ENCODE peak calls at places on chromosomes 16 and 17, in ten cellular contexts. One of them, this sample, is unnamed. For H3K36me3, the result is how much of the 10 kb centered on the place peaks cover.

GRCh38 chr17:43403846-43404245 is 5.1 kb downstream of the ARL4D start:
- DNase-seq in ascending aorta: no peak
- DNase-seq in fibroblast of lung: no peak
- DNase-seq in sigmoid colon: no peak
- DNase-seq in mucosa of descending colon: no peak
- DNase-seq in GM23338: no peak
- DNase-seq in heart right ventricle: no peak
- DNase-seq in left lung: no peak
- DNase-seq in OCI-LY7: no peak
- DNase-seq in stomach: no peak
- DNase-seq in this sample: no peak

GRCh38 chr17:65362826-65363225 is 198.6 kb downstream of the AXIN2 start:
- DNase-seq in mucosa of descending colon: no peak
- DNase-seq in fibroblast of lung: peak
- DNase-seq in OCI-LY7: no peak
- DNase-seq in sigmoid colon: no peak
- DNase-seq in ascending aorta: no peak
- DNase-seq in stomach: no peak
- DNase-seq in left lung: no peak
- DNase-seq in heart right ventricle: no peak
- DNase-seq in GM23338: no peak
- DNase-seq in this sample: no peak

GRCh38 chr17:57948555-57949420 is 6.4 kb downstream of the CUEDC1 start:
- DNase-seq in GM23338: peak
- DNase-seq in stomach: no peak
- DNase-seq in left lung: no peak
- DNase-seq in heart right ventricle: peak
- DNase-seq in OCI-LY7: no peak
- DNase-seq in mucosa of descending colon: peak
- DNase-seq in fibroblast of lung: peak
- DNase-seq in sigmoid colon: peak
- DNase-seq in ascending aorta: no peak
- DNase-seq in this sample: peak

GRCh38 chr16:87178977-87179376 is 138.2 kb downstream of the C16orf95 start:
- DNase-seq in left lung: peak
- DNase-seq in sigmoid colon: no peak
- DNase-seq in GM23338: peak
- DNase-seq in mucosa of descending colon: no peak
- DNase-seq in stomach: no peak
- DNase-seq in OCI-LY7: no peak
- DNase-seq in ascending aorta: peak
- DNase-seq in fibroblast of lung: peak
- DNase-seq in heart right ventricle: peak
- DNase-seq in this sample: no peak

GRCh38 chr16:76386784-76387183 is 109.6 kb downstream of the CNTNAP4 start:
- DNase-seq in sigmoid colon: no peak
- DNase-seq in GM23338: no peak
- DNase-seq in mucosa of descending colon: no peak
- DNase-seq in fibroblast of lung: no peak
- DNase-seq in stomach: no peak
- DNase-seq in ascending aorta: no peak
- DNase-seq in left lung: no peak
- DNase-seq in OCI-LY7: no peak
- DNase-seq in heart right ventricle: no peak
- DNase-seq in this sample: no peak

GRCh38 chr16:17196526-17196925 is 274.2 kb downstream of the XYLT1 start:
- DNase-seq in fibroblast of lung: no peak
- DNase-seq in heart right ventricle: no peak
- DNase-seq in OCI-LY7: no peak
- DNase-seq in GM23338: no peak
- DNase-seq in ascending aorta: no peak
- DNase-seq in left lung: no peak
- DNase-seq in sigmoid colon: no peak
- DNase-seq in mucosa of descending colon: no peak
- DNase-seq in stomach: no peak
- DNase-seq in this sample: no peak

GRCh38 chr16:56657555-56658430 is at the start of gene MT1F:
- DNase-seq in stomach: peak
- DNase-seq in heart right ventricle: peak
- DNase-seq in left lung: peak
- DNase-seq in fibroblast of lung: peak
- DNase-seq in sigmoid colon: peak
- DNase-seq in OCI-LY7: peak
- DNase-seq in GM23338: peak
- DNase-seq in ascending aorta: peak
- DNase-seq in mucosa of descending colon: peak
- DNase-seq in this sample: no peak

GRCh38 chr16:87235810-87236515 is 81.2 kb downstream of the C16orf95 start:
- DNase-seq in OCI-LY7: peak
- DNase-seq in heart right ventricle: no peak
- DNase-seq in fibroblast of lung: no peak
- DNase-seq in GM23338: peak
- DNase-seq in ascending aorta: no peak
- DNase-seq in left lung: no peak
- DNase-seq in stomach: no peak
- DNase-seq in sigmoid colon: no peak
- DNase-seq in mucosa of descending colon: no peak
- DNase-seq in this sample: no peak

GRCh38 chr16:87464691-87465300 is 28.0 kb downstream of the ZCCHC14 start:
- DNase-seq in fibroblast of lung: peak
- DNase-seq in GM23338: no peak
- DNase-seq in OCI-LY7: no peak
- DNase-seq in stomach: peak
- DNase-seq in sigmoid colon: peak
- DNase-seq in left lung: peak
- DNase-seq in mucosa of descending colon: peak
- DNase-seq in ascending aorta: peak
- DNase-seq in heart right ventricle: peak
- DNase-seq in this sample: peak

GRCh38 chr16:53434436-53435065 is at the start of gene RBL2:
- DNase-seq in left lung: peak
- DNase-seq in sigmoid colon: peak
- DNase-seq in ascending aorta: peak
- DNase-seq in mucosa of descending colon: peak
- DNase-seq in heart right ventricle: peak
- DNase-seq in fibroblast of lung: peak
- DNase-seq in stomach: peak
- DNase-seq in OCI-LY7: peak
- DNase-seq in GM23338: peak
- DNase-seq in this sample: no peak

GRCh38 chr16:56709686-56710040 is 20.3 kb upstream of the NUP93 start:
- DNase-seq in stomach: no peak
- DNase-seq in ascending aorta: no peak
- DNase-seq in left lung: no peak
- DNase-seq in heart right ventricle: no peak
- DNase-seq in sigmoid colon: no peak
- DNase-seq in fibroblast of lung: no peak
- DNase-seq in mucosa of descending colon: no peak
- DNase-seq in GM23338: no peak
- DNase-seq in OCI-LY7: no peak
- DNase-seq in this sample: no peak

GRCh38 chr17:42928714-42929496 is 28.3 kb downstream of the G6PC1 start:
- DNase-seq in heart right ventricle: no peak
- DNase-seq in GM23338: peak
- DNase-seq in OCI-LY7: peak
- DNase-seq in ascending aorta: peak
- DNase-seq in stomach: peak
- DNase-seq in fibroblast of lung: peak
- DNase-seq in sigmoid colon: peak
- DNase-seq in mucosa of descending colon: no peak
- DNase-seq in left lung: peak
- DNase-seq in this sample: peak

GRCh38 chr16:14606102-14606501 is 24.0 kb downstream of the PARN start:
- DNase-seq in stomach: no peak
- DNase-seq in mucosa of descending colon: no peak
- DNase-seq in fibroblast of lung: no peak
- DNase-seq in ascending aorta: no peak
- DNase-seq in GM23338: no peak
- DNase-seq in OCI-LY7: peak
- DNase-seq in heart right ventricle: no peak
- DNase-seq in sigmoid colon: no peak
- DNase-seq in left lung: no peak
- DNase-seq in this sample: no peak

GRCh38 chr16:84687715-84688114 is 12.1 kb upstream of the USP10 start:
- DNase-seq in fibroblast of lung: peak
- DNase-seq in mucosa of descending colon: no peak
- DNase-seq in sigmoid colon: peak
- DNase-seq in heart right ventricle: no peak
- DNase-seq in ascending aorta: no peak
- DNase-seq in left lung: no peak
- DNase-seq in stomach: no peak
- DNase-seq in GM23338: no peak
- DNase-seq in OCI-LY7: peak
- DNase-seq in this sample: peak

GRCh38 chr17:79153367-79154130 is 78.9 kb downstream of the ENGASE start:
- DNase-seq in ascending aorta: no peak
- DNase-seq in OCI-LY7: no peak
- DNase-seq in heart right ventricle: no peak
- DNase-seq in GM23338: no peak
- DNase-seq in sigmoid colon: no peak
- DNase-seq in stomach: no peak
- DNase-seq in left lung: no peak
- DNase-seq in mucosa of descending colon: no peak
- DNase-seq in fibroblast of lung: no peak
- DNase-seq in this sample: no peak
- TF ChIP-seq CTCF in ascending aorta: no peak
- TF ChIP-seq CTCF in OCI-LY7: no peak
- TF ChIP-seq CTCF in heart right ventricle: no peak
- TF ChIP-seq CTCF in GM23338: no peak
- TF ChIP-seq CTCF in sigmoid colon: no peak
- TF ChIP-seq CTCF in stomach: no peak
- TF ChIP-seq CTCF in left lung: no peak
- TF ChIP-seq CTCF in mucosa of descending colon: no peak
- TF ChIP-seq CTCF in fibroblast of lung: no peak
- TF ChIP-seq CTCF in this sample: no peak

GRCh38 chr17:17156511-17156910 is 49.6 kb downstream of the PLD6 start:
- DNase-seq in OCI-LY7: no peak
- DNase-seq in stomach: no peak
- DNase-seq in GM23338: no peak
- DNase-seq in sigmoid colon: no peak
- DNase-seq in heart right ventricle: no peak
- DNase-seq in left lung: no peak
- DNase-seq in mucosa of descending colon: no peak
- DNase-seq in fibroblast of lung: peak
- DNase-seq in ascending aorta: no peak
- DNase-seq in this sample: no peak
- H3K36me3 ChIP-seq in OCI-LY7: under half
- H3K36me3 ChIP-seq in stomach: half or more
- H3K36me3 ChIP-seq in GM23338: under half
- H3K36me3 ChIP-seq in sigmoid colon: half or more
- H3K36me3 ChIP-seq in heart right ventricle: half or more
- H3K36me3 ChIP-seq in left lung: half or more
- H3K36me3 ChIP-seq in mucosa of descending colon: under half
- H3K36me3 ChIP-seq in fibroblast of lung: under half
- H3K36me3 ChIP-seq in ascending aorta: half or more
- H3K36me3 ChIP-seq in this sample: half or more

DNA sequence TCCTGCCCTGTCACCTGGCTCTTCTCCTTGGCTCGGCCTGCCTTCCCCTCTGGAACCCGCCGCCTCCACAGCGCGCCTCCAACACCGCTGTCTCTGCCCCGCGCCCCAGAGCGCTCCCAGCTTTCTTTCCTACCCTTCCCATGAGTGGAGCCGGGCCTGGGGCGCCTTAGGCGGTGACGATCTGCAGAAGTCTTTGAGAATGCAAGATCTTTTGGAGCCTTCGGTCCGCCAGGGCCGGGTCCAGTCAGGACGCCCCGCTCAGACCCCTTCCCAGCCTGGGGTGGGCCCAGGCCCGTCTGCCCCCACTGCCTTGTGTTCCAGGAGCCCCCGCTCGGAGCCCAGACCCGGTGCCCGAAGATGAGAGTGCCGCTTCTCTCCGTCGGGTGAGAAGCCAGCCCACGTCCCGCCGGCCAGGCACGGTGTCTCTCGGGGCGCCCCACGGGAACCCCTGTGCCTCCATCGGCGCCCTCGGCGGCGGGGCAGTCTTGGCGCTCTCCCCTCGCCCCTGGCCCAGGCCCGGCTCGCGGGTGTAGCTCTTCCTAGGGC is 40.0 kb downstream of the MRM1 start:
- DNase-seq in ascending aorta: no peak
- DNase-seq in OCI-LY7: no peak
- DNase-seq in left lung: no peak
- DNase-seq in heart right ventricle: no peak
- DNase-seq in sigmoid colon: no peak
- DNase-seq in stomach: no peak
- DNase-seq in fibroblast of lung: no peak
- DNase-seq in mucosa of descending colon: no peak
- DNase-seq in GM23338: peak
- DNase-seq in this sample: no peak
- H3K4me3 ChIP-seq in ascending aorta: peak
- H3K4me3 ChIP-seq in OCI-LY7: no peak
- H3K4me3 ChIP-seq in left lung: peak
- H3K4me3 ChIP-seq in heart right ventricle: peak
- H3K4me3 ChIP-seq in sigmoid colon: peak
- H3K4me3 ChIP-seq in stomach: peak
- H3K4me3 ChIP-seq in fibroblast of lung: no peak
- H3K4me3 ChIP-seq in mucosa of descending colon: no peak
- H3K4me3 ChIP-seq in GM23338: peak
- H3K4me3 ChIP-seq in this sample: peak

GRCh38 chr16:30957456-30958163 is at the start of gene SETD1A:
- DNase-seq in ascending aorta: peak
- DNase-seq in mucosa of descending colon: peak
- DNase-seq in left lung: peak
- DNase-seq in OCI-LY7: peak
- DNase-seq in stomach: peak
- DNase-seq in fibroblast of lung: peak
- DNase-seq in heart right ventricle: peak
- DNase-seq in sigmoid colon: peak
- DNase-seq in GM23338: peak
- DNase-seq in this sample: no peak

GRCh38 chr16:30956601-30957455 is 726 bp upstream of the SETD1A start:
- DNase-seq in left lung: peak
- DNase-seq in GM23338: peak
- DNase-seq in mucosa of descending colon: peak
- DNase-seq in heart right ventricle: peak
- DNase-seq in stomach: peak
- DNase-seq in OCI-LY7: peak
- DNase-seq in ascending aorta: peak
- DNase-seq in sigmoid colon: peak
- DNase-seq in fibroblast of lung: peak
- DNase-seq in this sample: no peak

GRCh38 chr16:30954993-30955392 is 2.6 kb upstream of the SETD1A start:
- DNase-seq in ascending aorta: no peak
- DNase-seq in heart right ventricle: no peak
- DNase-seq in OCI-LY7: no peak
- DNase-seq in GM23338: no peak
- DNase-seq in stomach: no peak
- DNase-seq in left lung: no peak
- DNase-seq in mucosa of descending colon: no peak
- DNase-seq in fibroblast of lung: no peak
- DNase-seq in sigmoid colon: no peak
- DNase-seq in this sample: no peak

GRCh38 chr16:30961384-30961783 is 3.8 kb downstream of the SETD1A start:
- DNase-seq in heart right ventricle: no peak
- DNase-seq in ascending aorta: no peak
- DNase-seq in OCI-LY7: no peak
- DNase-seq in fibroblast of lung: no peak
- DNase-seq in GM23338: no peak
- DNase-seq in sigmoid colon: no peak
- DNase-seq in left lung: no peak
- DNase-seq in stomach: no peak
- DNase-seq in mucosa of descending colon: no peak
- DNase-seq in this sample: no peak

GRCh38 chr16:30958164-30959083 is 870 bp downstream of the SETD1A start:
- DNase-seq in OCI-LY7: peak
- DNase-seq in GM23338: peak
- DNase-seq in heart right ventricle: no peak
- DNase-seq in left lung: no peak
- DNase-seq in stomach: peak
- DNase-seq in fibroblast of lung: peak
- DNase-seq in ascending aorta: no peak
- DNase-seq in sigmoid colon: no peak
- DNase-seq in mucosa of descending colon: no peak
- DNase-seq in this sample: no peak
- TF ChIP-seq CTCF in OCI-LY7: no peak
- TF ChIP-seq CTCF in GM23338: no peak
- TF ChIP-seq CTCF in heart right ventricle: no peak
- TF ChIP-seq CTCF in left lung: no peak
- TF ChIP-seq CTCF in stomach: no peak
- TF ChIP-seq CTCF in fibroblast of lung: no peak
- TF ChIP-seq CTCF in ascending aorta: no peak
- TF ChIP-seq CTCF in sigmoid colon: no peak
- TF ChIP-seq CTCF in mucosa of descending colon: no peak
- TF ChIP-seq CTCF in this sample: no peak

This sample was measured in BJ.